ENCODE peak calls at places on chromosomes 11 and 22, in nine cellular contexts. U is GM12892, X is right lobe of liver, T is testis, S is GM12891, B is ovary, F is body of pancreas, P is IMR-90, J is uterus. M is an unnamed sample.

GRCh38 chr11:65170058-65170534 is at the start of gene SPDYC:
- DNase-seq in U (no peak), X (no peak), T (peak; percentile 72), S (no peak), B (no peak), F (no peak), P (no peak), J (no peak), M (peak; percentile 28)

GRCh38 chr11:3926458-3927095 is 71.1 kb downstream of the STIM1 start:
- DNase-seq in U (no peak), X (no peak), T (no peak), S (no peak), B (no peak), F (no peak), P (peak; percentile 23), J (no peak), M (no peak)

GRCh38 chr11:118168751-118169150 is 7.7 kb downstream of the SCN2B start:
- DNase-seq in U (no peak), X (peak; percentile 31), T (no peak), S (no peak), B (no peak), F (no peak), P (no peak), J (no peak), M (no peak)

GRCh38 chr22:35986085-35986484 is 42.5 kb downstream of the RBFOX2 start:
- DNase-seq in U (no peak), X (no peak), T (no peak), S (no peak), B (no peak), F (no peak), P (peak; percentile 31), J (no peak), M (no peak)

GRCh38 chr22:37176464-37177061 is 11.5 kb downstream of the C1QTNF6 start:
- DNase-seq in U (no peak), X (peak; percentile 65), T (peak; percentile 76), S (no peak), B (peak; percentile 73), F (no peak), P (peak; percentile 78), J (peak; percentile 75), M (peak; percentile 27)

GRCh38 chr11:71442123-71442522 is 6.1 kb downstream of the DHCR7 start:
- DNase-seq in U (no peak), X (no peak), T (no peak), S (no peak), B (no peak), F (no peak), P (no peak), J (no peak), M (no peak)

GRCh38 chr11:33394431-33395109 is 137.4 kb downstream of the HIPK3 start:
- DNase-seq in U (no peak), X (no peak), T (no peak), S (no peak), B (no peak), F (no peak), P (no peak), J (no peak), M (no peak)

GRCh38 chr11:8342821-8343681 is 79.4 kb upstream of the LMO1 start:
- DNase-seq in U (no peak), X (no peak), T (no peak), S (no peak), B (no peak), F (no peak), P (no peak), J (no peak), M (no peak)

GRCh38 chr22:45051419-45051818 is 41.6 kb upstream of the PHF21B start:
- DNase-seq in U (no peak), X (no peak), T (no peak), S (no peak), B (no peak), F (no peak), P (no peak), J (no peak), M (no peak)

GRCh38 chr11:9906043-9906791 is 242.3 kb downstream of the SWAP70 start:
- DNase-seq in U (no peak), X (no peak), T (no peak), S (no peak), B (no peak), F (no peak), P (peak; percentile 94), J (no peak), M (no peak)

GRCh38 chr11:15293975-15294374 is 179.3 kb downstream of the INSC start:
- DNase-seq in U (no peak), X (no peak), T (no peak), S (no peak), B (no peak), F (no peak), P (no peak), J (no peak), M (no peak)
- TF ChIP-seq POLR2A in U (no peak), X (no peak), T (no peak), S (no peak), B (no peak), F (no peak), P (no peak), J (no peak), M (no peak)

DNA sequence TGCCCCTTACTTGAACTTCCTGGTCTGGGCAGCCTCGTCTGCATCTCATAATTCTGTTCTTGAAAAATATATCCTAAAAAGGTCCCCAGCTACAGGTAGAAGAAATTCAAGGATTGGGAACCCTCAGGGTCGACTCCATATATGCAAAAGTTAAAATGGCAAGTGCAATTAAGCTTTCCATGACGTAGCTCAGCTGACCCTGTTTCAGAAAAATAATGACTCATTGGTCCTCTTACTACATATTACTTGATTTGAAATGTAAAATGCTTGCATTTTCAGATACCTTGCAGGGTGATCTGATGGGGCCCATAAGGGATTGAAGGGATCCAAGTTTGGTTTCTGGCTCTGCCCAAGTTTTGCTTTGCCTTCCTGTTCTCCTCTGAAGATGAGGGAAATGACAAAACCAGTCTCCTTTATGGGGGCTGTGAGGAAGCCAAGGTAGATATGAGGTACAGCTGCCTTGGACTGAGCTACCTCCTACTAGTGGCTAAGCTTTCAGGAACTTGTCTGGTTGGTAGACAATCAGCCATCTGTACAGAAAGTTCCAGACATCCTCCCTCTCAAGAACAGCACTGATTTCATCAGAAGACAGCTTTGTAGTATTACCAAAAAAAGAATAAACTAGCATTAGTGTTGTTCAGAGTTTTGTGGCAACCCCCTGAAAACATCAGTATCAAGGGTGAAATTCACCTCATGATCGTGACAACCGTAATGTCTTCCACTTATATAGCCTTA is 177.3 kb downstream of the DBX1 start:
- DNase-seq in U (no peak), X (no peak), T (no peak), S (no peak), B (no peak), F (no peak), P (peak; percentile 52), J (no peak), M (peak; percentile 13)
- TF ChIP-seq POLR2A in U (no peak), X (no peak), T (no peak), S (no peak), B (no peak), F (no peak), P (no peak), J (no peak), M (no peak)

GRCh38 chr11:6619021-6619745 is at the start of gene TPP1:
- DNase-seq in U (peak; percentile 94), X (peak; percentile 90), T (peak; percentile 96), S (peak; percentile 93), B (peak; percentile 91), F (peak; percentile 91), P (peak; percentile 94), J (peak; percentile 92), M (peak; percentile 93)
- TF ChIP-seq POLR2A in U (peak; percentile 63), X (peak; percentile 79), T (peak; percentile 73), S (peak; percentile 71), B (peak; percentile 47), F (no peak), P (peak; percentile 68), J (peak; percentile 95), M (peak; percentile 97)

DNA sequence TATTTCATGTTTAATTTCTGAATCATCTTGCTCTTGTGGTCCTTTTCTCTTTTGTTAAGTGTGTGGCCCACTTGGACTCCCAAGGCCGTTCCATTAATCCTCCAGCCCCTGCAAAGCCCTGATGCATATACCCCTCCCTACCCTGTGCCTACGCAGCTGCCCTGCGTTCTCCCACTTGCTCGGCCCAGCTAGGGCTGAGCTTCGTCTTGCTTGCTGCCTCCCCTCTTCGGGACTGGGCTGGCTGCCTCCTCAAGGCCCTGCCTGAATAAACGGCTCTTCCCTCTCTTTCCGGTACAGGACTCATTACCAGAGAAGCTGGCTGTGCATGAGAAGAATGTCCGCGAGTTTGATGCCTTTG is 28.5 kb downstream of the ARHGAP1 start:
- DNase-seq in U (no peak), X (peak; percentile 34), T (no peak), S (no peak), B (no peak), F (no peak), P (no peak), J (no peak), M (no peak)
- TF ChIP-seq POLR2A in U (no peak), X (no peak), T (no peak), S (no peak), B (no peak), F (no peak), P (no peak), J (no peak), M (no peak)

GRCh38 chr11:66359662-66360087 is 11.9 kb downstream of the SLC29A2 start:
- DNase-seq in U (peak; percentile 4), X (no peak), T (no peak), S (no peak), B (no peak), F (no peak), P (no peak), J (no peak), M (no peak)
- TF ChIP-seq POLR2A in U (no peak), X (no peak), T (no peak), S (no peak), B (no peak), F (no peak), P (no peak), J (no peak), M (no peak)

M was measured in erythroblast.